ENCODE peak calls at places on chromosome 15, in six cellular contexts. One of them, this sample, is unnamed.

GRCh38 chr15:69104050-69104750 is 56.2 kb upstream of the GLCE start:
- DNase-seq in transverse colon: no peak
- DNase-seq in GM13977: no peak
- DNase-seq in lower leg skin: no peak
- DNase-seq in upper lobe of right lung: no peak
- DNase-seq in foreskin fibroblast: no peak
- DNase-seq in this sample: no peak

GRCh38 chr15:66740802-66741201 is 38.8 kb downstream of the SMAD6 start:
- DNase-seq in lower leg skin: no peak
- DNase-seq in GM13977: no peak
- DNase-seq in foreskin fibroblast: peak; percentile 95
- DNase-seq in upper lobe of right lung: peak; percentile 59
- DNase-seq in transverse colon: peak; percentile 72
- DNase-seq in this sample: no peak

GRCh38 chr15:36075333-36075732 is 504.1 kb upstream of the CDIN1 start:
- DNase-seq in lower leg skin: no peak
- DNase-seq in foreskin fibroblast: peak; percentile 56
- DNase-seq in GM13977: no peak
- DNase-seq in transverse colon: no peak
- DNase-seq in upper lobe of right lung: no peak
- DNase-seq in this sample: no peak

GRCh38 chr15:62928242-62928995 is 114.1 kb upstream of the TPM1 start:
- DNase-seq in upper lobe of right lung: no peak
- DNase-seq in lower leg skin: no peak
- DNase-seq in transverse colon: no peak
- DNase-seq in GM13977: no peak
- DNase-seq in foreskin fibroblast: peak; percentile 83
- DNase-seq in this sample: no peak

GRCh38 chr15:81113861-81114261 is 20.2 kb upstream of the CFAP161 start:
- DNase-seq in lower leg skin: no peak
- DNase-seq in transverse colon: no peak
- DNase-seq in foreskin fibroblast: no peak
- DNase-seq in GM13977: no peak
- DNase-seq in upper lobe of right lung: no peak
- DNase-seq in this sample: no peak

GRCh38 chr15:71103102-71103676 is 12.1 kb upstream of the THSD4 start:
- DNase-seq in upper lobe of right lung: no peak
- DNase-seq in transverse colon: peak; percentile 44
- DNase-seq in GM13977: peak; percentile 34
- DNase-seq in lower leg skin: no peak
- DNase-seq in foreskin fibroblast: peak; percentile 79
- DNase-seq in this sample: no peak

GRCh38 chr15:39230205-39230916 is 350.5 kb upstream of the THBS1 start:
- DNase-seq in foreskin fibroblast: peak; percentile 85
- DNase-seq in transverse colon: no peak
- DNase-seq in upper lobe of right lung: no peak
- DNase-seq in lower leg skin: no peak
- DNase-seq in GM13977: no peak
- DNase-seq in this sample: no peak

GRCh38 chr15:100897873-100898490 is 18.4 kb downstream of the ALDH1A3 start:
- DNase-seq in GM13977: no peak
- DNase-seq in transverse colon: no peak
- DNase-seq in lower leg skin: peak; percentile 79
- DNase-seq in foreskin fibroblast: no peak
- DNase-seq in upper lobe of right lung: no peak
- DNase-seq in this sample: no peak

GRCh38 chr15:64877435-64877834 is 34.3 kb upstream of the ANKDD1A start:
- DNase-seq in GM13977: no peak
- DNase-seq in foreskin fibroblast: peak; percentile 48
- DNase-seq in lower leg skin: peak; percentile 93
- DNase-seq in upper lobe of right lung: peak; percentile 83
- DNase-seq in transverse colon: peak; percentile 53
- DNase-seq in this sample: no peak

GRCh38 chr15:47505712-47506542 is 211.4 kb upstream of the SEMA6D start:
- DNase-seq in upper lobe of right lung: no peak
- DNase-seq in transverse colon: no peak
- DNase-seq in foreskin fibroblast: peak; percentile 82
- DNase-seq in lower leg skin: no peak
- DNase-seq in GM13977: no peak
- DNase-seq in this sample: no peak

GRCh38 chr15:41972341-41973237 is at the start of gene EHD4:
- DNase-seq in upper lobe of right lung: peak; percentile 99
- DNase-seq in transverse colon: peak; percentile 99
- DNase-seq in foreskin fibroblast: peak; percentile 100
- DNase-seq in GM13977: peak; percentile 97
- DNase-seq in lower leg skin: peak; percentile 100
- DNase-seq in this sample: peak; percentile 94

GRCh38 chr15:66707310-66708160 is 5.5 kb downstream of the SMAD6 start:
- DNase-seq in lower leg skin: no peak
- DNase-seq in upper lobe of right lung: peak; percentile 72
- DNase-seq in GM13977: no peak
- DNase-seq in foreskin fibroblast: peak; percentile 77
- DNase-seq in transverse colon: peak; percentile 55
- DNase-seq in this sample: peak; percentile 35

GRCh38 chr15:39438795-39439577 is 141.9 kb upstream of the THBS1 start:
- DNase-seq in lower leg skin: no peak
- DNase-seq in foreskin fibroblast: no peak
- DNase-seq in transverse colon: no peak
- DNase-seq in GM13977: no peak
- DNase-seq in upper lobe of right lung: no peak
- DNase-seq in this sample: no peak

GRCh38 chr15:37695719-37696118 is 238.7 kb upstream of the TMCO5A start:
- DNase-seq in GM13977: no peak
- DNase-seq in transverse colon: no peak
- DNase-seq in upper lobe of right lung: no peak
- DNase-seq in lower leg skin: no peak
- DNase-seq in foreskin fibroblast: peak; percentile 19
- DNase-seq in this sample: no peak

GRCh38 chr15:23855260-23855659 is 168.2 kb upstream of the NDN start:
- DNase-seq in foreskin fibroblast: no peak
- DNase-seq in GM13977: no peak
- DNase-seq in upper lobe of right lung: no peak
- DNase-seq in transverse colon: no peak
- DNase-seq in lower leg skin: no peak
- DNase-seq in this sample: no peak

GRCh38 chr15:50181206-50181982 is 602 bp upstream of the SLC27A2 start:
- DNase-seq in transverse colon: no peak
- DNase-seq in GM13977: no peak
- DNase-seq in foreskin fibroblast: no peak
- DNase-seq in lower leg skin: no peak
- DNase-seq in upper lobe of right lung: no peak
- DNase-seq in this sample: no peak

GRCh38 chr15:101126618-101127502 is 125.0 kb downstream of the CHSY1 start:
- DNase-seq in upper lobe of right lung: no peak
- DNase-seq in GM13977: no peak
- DNase-seq in foreskin fibroblast: peak; percentile 42
- DNase-seq in lower leg skin: no peak
- DNase-seq in transverse colon: no peak
- DNase-seq in this sample: no peak

GRCh38 chr15:51829360-51830278 is at the start of gene TMOD3:
- DNase-seq in GM13977: peak; percentile 95
- DNase-seq in lower leg skin: peak; percentile 99
- DNase-seq in foreskin fibroblast: peak; percentile 95
- DNase-seq in transverse colon: peak; percentile 96
- DNase-seq in upper lobe of right lung: peak; percentile 97
- DNase-seq in this sample: peak; percentile 97

GRCh38 chr15:81001180-81002003 is 669 bp downstream of the TLNRD1 start:
- DNase-seq in foreskin fibroblast: peak; percentile 83
- DNase-seq in GM13977: peak; percentile 80
- DNase-seq in transverse colon: peak; percentile 73
- DNase-seq in upper lobe of right lung: peak; percentile 84
- DNase-seq in lower leg skin: peak; percentile 93
- DNase-seq in this sample: no peak

GRCh38 chr15:51085764-51086163 is 8.9 kb downstream of the TNFAIP8L3 start:
- DNase-seq in foreskin fibroblast: peak; percentile 41
- DNase-seq in lower leg skin: no peak
- DNase-seq in GM13977: no peak
- DNase-seq in upper lobe of right lung: no peak
- DNase-seq in transverse colon: no peak
- DNase-seq in this sample: no peak

GRCh38 chr15:90138071-90138833 is 36.0 kb upstream of the IDH2 start:
- DNase-seq in lower leg skin: no peak
- DNase-seq in transverse colon: no peak
- DNase-seq in upper lobe of right lung: peak; percentile 67
- DNase-seq in GM13977: no peak
- DNase-seq in foreskin fibroblast: no peak
- DNase-seq in this sample: no peak

GRCh38 chr15:43048935-43049334 is 56.9 kb downstream of the UBR1 start:
- DNase-seq in lower leg skin: no peak
- DNase-seq in transverse colon: no peak
- DNase-seq in foreskin fibroblast: no peak
- DNase-seq in upper lobe of right lung: no peak
- DNase-seq in GM13977: no peak
- DNase-seq in this sample: no peak
- TF ChIP-seq CTCF in lower leg skin: no peak
- TF ChIP-seq CTCF in transverse colon: no peak
- TF ChIP-seq CTCF in foreskin fibroblast: no peak
- TF ChIP-seq CTCF in upper lobe of right lung: no peak
- TF ChIP-seq CTCF in GM13977: no peak
- TF ChIP-seq CTCF in this sample: no peak

GRCh38 chr15:25709437-25710159 is 153.5 kb downstream of the ATP10A start:
- DNase-seq in GM13977: no peak
- DNase-seq in transverse colon: no peak
- DNase-seq in foreskin fibroblast: no peak
- DNase-seq in upper lobe of right lung: peak; percentile 46
- DNase-seq in lower leg skin: peak; percentile 77
- DNase-seq in this sample: no peak

GRCh38 chr15:25711691-25712090 is 151.4 kb downstream of the ATP10A start:
- DNase-seq in upper lobe of right lung: peak; percentile 51
- DNase-seq in transverse colon: no peak
- DNase-seq in foreskin fibroblast: no peak
- DNase-seq in lower leg skin: no peak
- DNase-seq in GM13977: no peak
- DNase-seq in this sample: no peak

GRCh38 chr15:25708391-25708790 is 154.7 kb downstream of the ATP10A start:
- DNase-seq in upper lobe of right lung: peak; percentile 12
- DNase-seq in transverse colon: no peak
- DNase-seq in foreskin fibroblast: no peak
- DNase-seq in lower leg skin: peak; percentile 48
- DNase-seq in GM13977: no peak
- DNase-seq in this sample: no peak

GRCh38 chr15:25711164-25711563 is 152.0 kb downstream of the ATP10A start:
- DNase-seq in upper lobe of right lung: peak; percentile 8
- DNase-seq in foreskin fibroblast: no peak
- DNase-seq in lower leg skin: no peak
- DNase-seq in transverse colon: no peak
- DNase-seq in GM13977: no peak
- DNase-seq in this sample: no peak

DNA sequence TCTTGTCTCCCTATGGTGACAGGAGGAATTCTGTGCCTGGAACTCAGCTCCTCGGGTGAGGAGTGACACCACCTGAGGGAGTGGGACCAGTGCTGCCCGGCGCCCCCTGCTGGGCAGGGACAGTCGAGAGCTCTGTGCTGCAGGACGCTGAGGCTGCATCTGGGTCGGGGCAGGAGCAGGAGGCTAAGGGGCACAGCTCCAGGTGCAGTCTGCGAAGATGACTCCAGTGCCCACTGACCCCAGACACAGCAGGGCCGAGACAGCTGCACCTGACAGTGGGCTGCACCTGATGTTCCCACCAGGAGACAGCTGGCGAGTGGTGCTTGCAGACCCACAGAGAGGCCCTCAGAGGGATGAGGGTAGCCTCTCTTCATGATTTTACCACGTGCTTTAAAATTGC is 152.9 kb downstream of the ATP10A start:
- DNase-seq in upper lobe of right lung: peak; percentile 83
- DNase-seq in GM13977: no peak
- DNase-seq in foreskin fibroblast: peak; percentile 61
- DNase-seq in lower leg skin: no peak
- DNase-seq in transverse colon: peak; percentile 15
- DNase-seq in this sample: no peak
- TF ChIP-seq CTCF in upper lobe of right lung: peak; percentile 66
- TF ChIP-seq CTCF in GM13977: peak; percentile 35
- TF ChIP-seq CTCF in foreskin fibroblast: peak; percentile 76
- TF ChIP-seq CTCF in lower leg skin: no peak
- TF ChIP-seq CTCF in transverse colon: peak; percentile 30
- TF ChIP-seq CTCF in this sample: peak; percentile 81

DNA sequence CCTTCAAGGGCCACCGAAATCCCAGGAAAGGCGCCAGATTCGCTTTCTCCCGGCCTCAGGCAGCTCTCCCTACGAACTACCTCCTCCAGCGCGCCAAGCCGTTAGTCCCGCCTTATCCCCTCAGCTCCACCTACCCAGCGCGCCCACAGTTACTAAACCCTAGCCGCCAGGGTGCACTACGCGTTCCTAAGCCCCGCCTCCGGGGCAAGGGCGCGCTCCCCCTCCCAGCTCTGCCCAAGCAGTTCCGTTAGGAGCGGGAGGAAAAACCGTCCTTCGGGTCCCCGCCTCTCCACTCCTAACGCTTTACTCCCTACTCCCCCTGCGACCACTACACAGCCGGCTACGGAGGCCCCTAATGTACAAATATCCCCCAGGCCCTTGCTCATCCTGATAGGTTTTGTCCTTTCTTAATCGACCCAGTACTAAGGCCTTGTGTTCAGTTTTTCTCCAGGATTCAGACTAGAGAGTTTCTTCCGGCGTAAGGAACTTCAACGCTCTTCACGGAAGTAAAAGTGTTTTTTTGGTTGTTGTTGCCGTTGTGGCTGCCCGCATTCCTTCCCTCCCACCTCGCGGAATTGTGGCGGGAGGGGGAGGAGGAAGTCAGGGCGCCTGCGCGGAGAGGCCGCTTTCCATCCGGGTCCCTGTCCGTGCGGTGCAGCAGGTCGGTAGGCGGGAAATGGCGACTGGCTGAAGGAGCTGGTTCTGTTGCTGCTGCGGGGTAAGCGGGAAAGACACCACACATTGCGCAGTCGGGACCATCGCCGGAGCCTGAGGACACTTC is at the start of gene CTDSPL2:
- DNase-seq in foreskin fibroblast: peak; percentile 100
- DNase-seq in GM13977: peak; percentile 89
- DNase-seq in transverse colon: peak; percentile 98
- DNase-seq in upper lobe of right lung: peak; percentile 98
- DNase-seq in lower leg skin: peak; percentile 99
- DNase-seq in this sample: peak; percentile 97
- TF ChIP-seq CTCF in foreskin fibroblast: peak; percentile 39
- TF ChIP-seq CTCF in GM13977: peak; percentile 30
- TF ChIP-seq CTCF in transverse colon: no peak
- TF ChIP-seq CTCF in upper lobe of right lung: peak; percentile 43
- TF ChIP-seq CTCF in lower leg skin: no peak
- TF ChIP-seq CTCF in this sample: no peak

GRCh38 chr15:29125382-29126207 is 144.0 kb downstream of the NSMCE3 start:
- DNase-seq in foreskin fibroblast: no peak
- DNase-seq in lower leg skin: no peak
- DNase-seq in GM13977: no peak
- DNase-seq in upper lobe of right lung: no peak
- DNase-seq in transverse colon: no peak
- DNase-seq in this sample: no peak

GRCh38 chr15:29126208-29126536 is 143.4 kb downstream of the NSMCE3 start:
- DNase-seq in upper lobe of right lung: no peak
- DNase-seq in GM13977: no peak
- DNase-seq in lower leg skin: no peak
- DNase-seq in foreskin fibroblast: no peak
- DNase-seq in transverse colon: no peak
- DNase-seq in this sample: no peak

GRCh38 chr15:29128671-29129070 is 141.0 kb downstream of the NSMCE3 start:
- DNase-seq in transverse colon: no peak
- DNase-seq in upper lobe of right lung: no peak
- DNase-seq in foreskin fibroblast: no peak
- DNase-seq in lower leg skin: no peak
- DNase-seq in GM13977: no peak
- DNase-seq in this sample: peak; percentile 6

GRCh38 chr15:29127506-29128430 is 141.9 kb downstream of the NSMCE3 start:
- DNase-seq in GM13977: no peak
- DNase-seq in transverse colon: no peak
- DNase-seq in foreskin fibroblast: no peak
- DNase-seq in lower leg skin: no peak
- DNase-seq in upper lobe of right lung: peak; percentile 45
- DNase-seq in this sample: no peak

GRCh38 chr15:29126821-29127461 is 142.7 kb downstream of the NSMCE3 start:
- DNase-seq in GM13977: no peak
- DNase-seq in lower leg skin: no peak
- DNase-seq in upper lobe of right lung: no peak
- DNase-seq in transverse colon: no peak
- DNase-seq in foreskin fibroblast: no peak
- DNase-seq in this sample: no peak
- TF ChIP-seq CTCF in GM13977: no peak
- TF ChIP-seq CTCF in lower leg skin: no peak
- TF ChIP-seq CTCF in upper lobe of right lung: no peak
- TF ChIP-seq CTCF in transverse colon: no peak
- TF ChIP-seq CTCF in foreskin fibroblast: no peak
- TF ChIP-seq CTCF in this sample: no peak

This sample was measured in mesothelial cell of epicardium.